ENCODE peak calls at places on chromosomes 2 and 18, in five cellular contexts. One of them, this sample, is unnamed.

GRCh38 chr2:100813527-100813926 is 6.4 kb upstream of the NPAS2 start:
- DNase-seq in CD4-positive, alpha-beta T cell: no peak
- DNase-seq in psoas muscle: no peak
- DNase-seq in IMR-90: peak; percentile 42
- DNase-seq in activated CD8-positive, alpha-beta T cell treated with anti-CD3 and anti-CD28 coated beads for 36 hours: no peak
- DNase-seq in this sample: no peak

GRCh38 chr18:61551586-61551985 is 218.4 kb downstream of the CDH20 start:
- DNase-seq in activated CD8-positive, alpha-beta T cell treated with anti-CD3 and anti-CD28 coated beads for 36 hours: peak; percentile 8
- DNase-seq in psoas muscle: no peak
- DNase-seq in CD4-positive, alpha-beta T cell: no peak
- DNase-seq in IMR-90: peak; percentile 88
- DNase-seq in this sample: peak; percentile 75

GRCh38 chr2:36988008-36988407 is 21.7 kb upstream of the STRN start:
- DNase-seq in IMR-90: no peak
- DNase-seq in CD4-positive, alpha-beta T cell: no peak
- DNase-seq in activated CD8-positive, alpha-beta T cell treated with anti-CD3 and anti-CD28 coated beads for 36 hours: no peak
- DNase-seq in psoas muscle: no peak
- DNase-seq in this sample: no peak

GRCh38 chr2:175457846-175458408 is 276.4 kb upstream of the ATP5MC3 start:
- DNase-seq in IMR-90: no peak
- DNase-seq in CD4-positive, alpha-beta T cell: no peak
- DNase-seq in psoas muscle: no peak
- DNase-seq in activated CD8-positive, alpha-beta T cell treated with anti-CD3 and anti-CD28 coated beads for 36 hours: no peak
- DNase-seq in this sample: no peak

GRCh38 chr2:239250216-239251071 is 150.4 kb downstream of the HDAC4 start:
- DNase-seq in IMR-90: no peak
- DNase-seq in activated CD8-positive, alpha-beta T cell treated with anti-CD3 and anti-CD28 coated beads for 36 hours: no peak
- DNase-seq in psoas muscle: peak; percentile 70
- DNase-seq in CD4-positive, alpha-beta T cell: no peak
- DNase-seq in this sample: no peak

GRCh38 chr2:42286268-42286946 is 74.6 kb downstream of the COX7A2L start:
- DNase-seq in psoas muscle: no peak
- DNase-seq in IMR-90: peak; percentile 62
- DNase-seq in activated CD8-positive, alpha-beta T cell treated with anti-CD3 and anti-CD28 coated beads for 36 hours: no peak
- DNase-seq in CD4-positive, alpha-beta T cell: no peak
- DNase-seq in this sample: no peak

GRCh38 chr2:229474125-229474524 is 203.0 kb upstream of the PID1 start:
- DNase-seq in IMR-90: no peak
- DNase-seq in CD4-positive, alpha-beta T cell: no peak
- DNase-seq in psoas muscle: no peak
- DNase-seq in activated CD8-positive, alpha-beta T cell treated with anti-CD3 and anti-CD28 coated beads for 36 hours: no peak
- DNase-seq in this sample: no peak

GRCh38 chr2:208033701-208034502 is 8.6 kb upstream of the PLEKHM3 start:
- DNase-seq in psoas muscle: no peak
- DNase-seq in CD4-positive, alpha-beta T cell: peak; percentile 15
- DNase-seq in IMR-90: peak; percentile 24
- DNase-seq in activated CD8-positive, alpha-beta T cell treated with anti-CD3 and anti-CD28 coated beads for 36 hours: peak; percentile 74
- DNase-seq in this sample: peak; percentile 58

GRCh38 chr2:152583512-152584188 is 133.6 kb downstream of the PRPF40A start:
- DNase-seq in activated CD8-positive, alpha-beta T cell treated with anti-CD3 and anti-CD28 coated beads for 36 hours: no peak
- DNase-seq in CD4-positive, alpha-beta T cell: no peak
- DNase-seq in IMR-90: no peak
- DNase-seq in psoas muscle: no peak
- DNase-seq in this sample: no peak

GRCh38 chr2:23350026-23350791 is 34.8 kb upstream of the KLHL29 start:
- DNase-seq in CD4-positive, alpha-beta T cell: no peak
- DNase-seq in IMR-90: no peak
- DNase-seq in psoas muscle: no peak
- DNase-seq in activated CD8-positive, alpha-beta T cell treated with anti-CD3 and anti-CD28 coated beads for 36 hours: no peak
- DNase-seq in this sample: no peak

GRCh38 chr2:125566422-125566821 is 1089.5 kb upstream of the GYPC start:
- DNase-seq in psoas muscle: no peak
- DNase-seq in IMR-90: no peak
- DNase-seq in CD4-positive, alpha-beta T cell: no peak
- DNase-seq in activated CD8-positive, alpha-beta T cell treated with anti-CD3 and anti-CD28 coated beads for 36 hours: no peak
- DNase-seq in this sample: no peak

GRCh38 chr2:135603543-135603942 is 72.3 kb downstream of the R3HDM1 start:
- DNase-seq in psoas muscle: no peak
- DNase-seq in activated CD8-positive, alpha-beta T cell treated with anti-CD3 and anti-CD28 coated beads for 36 hours: no peak
- DNase-seq in IMR-90: no peak
- DNase-seq in CD4-positive, alpha-beta T cell: no peak
- DNase-seq in this sample: no peak

GRCh38 chr2:135600915-135601314 is 69.6 kb downstream of the R3HDM1 start:
- DNase-seq in IMR-90: peak; percentile 28
- DNase-seq in psoas muscle: no peak
- DNase-seq in activated CD8-positive, alpha-beta T cell treated with anti-CD3 and anti-CD28 coated beads for 36 hours: no peak
- DNase-seq in CD4-positive, alpha-beta T cell: no peak
- DNase-seq in this sample: no peak
- TF ChIP-seq CTCF in IMR-90: peak; percentile 41
- TF ChIP-seq CTCF in psoas muscle: peak; percentile 26
- TF ChIP-seq CTCF in activated CD8-positive, alpha-beta T cell treated with anti-CD3 and anti-CD28 coated beads for 36 hours: no peak
- TF ChIP-seq CTCF in CD4-positive, alpha-beta T cell: peak; percentile 35
- TF ChIP-seq CTCF in this sample: no peak

GRCh38 chr18:76258209-76258608 is 236.8 kb downstream of the ZNF516 start:
- DNase-seq in CD4-positive, alpha-beta T cell: no peak
- DNase-seq in psoas muscle: no peak
- DNase-seq in IMR-90: peak; percentile 19
- DNase-seq in activated CD8-positive, alpha-beta T cell treated with anti-CD3 and anti-CD28 coated beads for 36 hours: no peak
- DNase-seq in this sample: no peak

GRCh38 chr18:76256897-76257500 is 238.0 kb downstream of the ZNF516 start:
- DNase-seq in psoas muscle: no peak
- DNase-seq in activated CD8-positive, alpha-beta T cell treated with anti-CD3 and anti-CD28 coated beads for 36 hours: peak; percentile 15
- DNase-seq in CD4-positive, alpha-beta T cell: no peak
- DNase-seq in IMR-90: peak; percentile 75
- DNase-seq in this sample: no peak

GRCh38 chr18:76255070-76255683 is 239.9 kb downstream of the ZNF516 start:
- DNase-seq in activated CD8-positive, alpha-beta T cell treated with anti-CD3 and anti-CD28 coated beads for 36 hours: no peak
- DNase-seq in CD4-positive, alpha-beta T cell: no peak
- DNase-seq in psoas muscle: no peak
- DNase-seq in IMR-90: no peak
- DNase-seq in this sample: no peak

GRCh38 chr18:76251691-76252090 is 243.4 kb downstream of the ZNF516 start:
- DNase-seq in activated CD8-positive, alpha-beta T cell treated with anti-CD3 and anti-CD28 coated beads for 36 hours: no peak
- DNase-seq in IMR-90: no peak
- DNase-seq in CD4-positive, alpha-beta T cell: no peak
- DNase-seq in psoas muscle: no peak
- DNase-seq in this sample: no peak

DNA sequence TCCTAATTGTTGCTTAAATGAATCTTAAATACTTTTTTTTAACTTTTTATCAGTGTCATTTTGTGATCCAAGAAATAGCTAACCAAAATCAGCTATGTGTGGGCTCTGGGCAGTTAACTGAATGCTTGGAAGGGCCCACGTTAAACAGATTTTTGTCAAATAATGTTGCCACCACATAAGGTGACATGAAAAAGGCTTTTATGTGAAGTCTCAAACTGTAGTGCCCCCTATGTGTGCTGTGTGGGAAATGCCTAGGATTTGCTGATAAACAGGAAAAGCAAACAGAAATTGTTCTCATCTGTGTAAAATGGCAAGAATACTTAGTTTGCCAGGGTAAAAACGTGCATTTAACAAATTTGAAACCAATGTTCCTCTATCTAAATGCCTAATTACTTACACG is 242.2 kb downstream of the ZNF516 start:
- DNase-seq in IMR-90: peak; percentile 6
- DNase-seq in activated CD8-positive, alpha-beta T cell treated with anti-CD3 and anti-CD28 coated beads for 36 hours: peak; percentile 32
- DNase-seq in CD4-positive, alpha-beta T cell: no peak
- DNase-seq in psoas muscle: no peak
- DNase-seq in this sample: no peak
- TF ChIP-seq CTCF in IMR-90: peak; percentile 43
- TF ChIP-seq CTCF in activated CD8-positive, alpha-beta T cell treated with anti-CD3 and anti-CD28 coated beads for 36 hours: peak; percentile 21
- TF ChIP-seq CTCF in CD4-positive, alpha-beta T cell: no peak
- TF ChIP-seq CTCF in psoas muscle: peak; percentile 19
- TF ChIP-seq CTCF in this sample: peak; percentile 22

GRCh38 chr2:70750320-70750719 is 17.7 kb downstream of the ADD2 start:
- DNase-seq in psoas muscle: no peak
- DNase-seq in IMR-90: no peak
- DNase-seq in activated CD8-positive, alpha-beta T cell treated with anti-CD3 and anti-CD28 coated beads for 36 hours: no peak
- DNase-seq in CD4-positive, alpha-beta T cell: no peak
- DNase-seq in this sample: no peak

GRCh38 chr2:70745276-70745675 is 22.7 kb downstream of the ADD2 start:
- DNase-seq in psoas muscle: no peak
- DNase-seq in activated CD8-positive, alpha-beta T cell treated with anti-CD3 and anti-CD28 coated beads for 36 hours: no peak
- DNase-seq in IMR-90: no peak
- DNase-seq in CD4-positive, alpha-beta T cell: no peak
- DNase-seq in this sample: no peak

GRCh38 chr2:70747284-70747683 is 20.7 kb downstream of the ADD2 start:
- DNase-seq in activated CD8-positive, alpha-beta T cell treated with anti-CD3 and anti-CD28 coated beads for 36 hours: no peak
- DNase-seq in CD4-positive, alpha-beta T cell: no peak
- DNase-seq in IMR-90: no peak
- DNase-seq in psoas muscle: no peak
- DNase-seq in this sample: no peak

GRCh38 chr2:70746076-70746475 is 21.9 kb downstream of the ADD2 start:
- DNase-seq in IMR-90: no peak
- DNase-seq in activated CD8-positive, alpha-beta T cell treated with anti-CD3 and anti-CD28 coated beads for 36 hours: no peak
- DNase-seq in psoas muscle: no peak
- DNase-seq in CD4-positive, alpha-beta T cell: no peak
- DNase-seq in this sample: no peak

DNA sequence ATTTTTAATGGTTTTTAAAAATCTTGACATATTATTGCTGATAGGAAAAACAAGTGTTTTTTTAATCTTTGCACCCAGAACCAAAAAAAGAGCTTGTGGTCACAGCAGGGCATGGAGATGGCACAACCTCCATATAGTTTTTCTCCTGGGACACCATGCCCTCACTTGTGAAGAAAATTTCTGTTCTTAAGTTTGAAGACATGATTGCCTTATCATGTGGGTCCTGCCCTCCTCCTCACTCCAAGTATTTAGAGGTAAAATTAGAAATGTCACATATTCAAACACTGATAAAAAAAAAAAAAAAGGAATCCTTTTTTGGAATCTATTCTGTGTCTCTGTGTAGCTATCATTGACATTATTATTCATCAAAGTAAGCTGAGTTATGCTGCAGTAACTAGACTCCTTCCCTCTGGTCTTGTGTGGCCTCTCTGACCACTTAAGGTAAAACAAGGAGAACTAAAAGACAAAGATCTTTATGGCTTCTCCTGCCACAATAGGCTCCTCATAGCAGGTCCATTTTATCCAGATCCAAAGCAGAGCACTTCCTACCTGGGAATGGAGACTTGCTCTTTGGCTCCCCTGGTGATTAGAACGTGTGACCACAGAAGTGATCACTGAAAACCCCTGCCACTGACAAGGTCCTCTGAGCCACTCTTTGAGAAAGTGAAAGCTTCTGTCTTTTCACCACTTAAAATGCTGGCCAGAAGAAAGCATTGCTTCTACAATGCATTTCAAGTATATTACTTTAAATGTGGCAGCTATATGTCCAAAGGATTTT is 19.8 kb downstream of the ADD2 start:
- DNase-seq in CD4-positive, alpha-beta T cell: no peak
- DNase-seq in activated CD8-positive, alpha-beta T cell treated with anti-CD3 and anti-CD28 coated beads for 36 hours: no peak
- DNase-seq in IMR-90: no peak
- DNase-seq in psoas muscle: no peak
- DNase-seq in this sample: no peak
- TF ChIP-seq CTCF in CD4-positive, alpha-beta T cell: no peak
- TF ChIP-seq CTCF in activated CD8-positive, alpha-beta T cell treated with anti-CD3 and anti-CD28 coated beads for 36 hours: no peak
- TF ChIP-seq CTCF in IMR-90: no peak
- TF ChIP-seq CTCF in psoas muscle: no peak
- TF ChIP-seq CTCF in this sample: no peak

DNA sequence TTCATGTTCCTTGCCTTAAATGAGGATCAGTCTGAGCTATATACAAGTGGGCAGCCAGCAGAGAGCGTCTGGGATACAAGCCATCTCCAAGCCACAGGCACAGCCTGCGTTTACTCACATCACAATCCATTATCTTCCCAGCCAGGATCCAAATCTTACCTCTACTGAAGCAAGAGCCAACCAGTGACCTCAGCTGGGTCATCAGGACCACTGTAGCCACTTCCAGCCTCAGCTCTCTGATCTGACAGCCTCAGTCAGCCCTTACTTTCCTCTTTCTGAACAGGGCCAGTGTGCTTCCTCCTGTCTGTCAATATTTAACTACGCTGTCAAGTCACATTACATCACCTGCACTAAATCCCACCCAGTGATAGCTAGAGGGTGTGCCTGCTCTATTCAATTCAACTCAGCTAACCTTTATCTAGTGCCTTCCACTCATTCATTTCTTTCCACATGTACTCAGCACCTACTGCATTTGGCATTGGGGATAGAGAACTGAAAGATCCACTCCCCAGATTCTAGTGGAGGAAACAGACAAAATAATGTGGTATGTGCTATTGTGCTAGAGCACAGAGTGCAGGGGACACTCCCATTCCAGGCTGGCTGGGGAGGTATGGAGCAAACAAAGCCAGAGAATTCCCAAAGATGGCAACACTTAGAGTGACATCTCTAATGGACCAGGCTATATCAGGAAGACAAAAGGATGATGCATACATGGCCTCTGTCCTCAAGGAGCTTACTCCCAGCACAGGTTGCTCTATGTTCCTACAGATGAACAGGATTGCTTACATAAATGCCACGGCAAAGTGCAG is 146.5 kb downstream of the NCKAP5 start:
- DNase-seq in IMR-90: peak; percentile 66
- DNase-seq in CD4-positive, alpha-beta T cell: no peak
- DNase-seq in activated CD8-positive, alpha-beta T cell treated with anti-CD3 and anti-CD28 coated beads for 36 hours: no peak
- DNase-seq in psoas muscle: no peak
- DNase-seq in this sample: no peak
- TF ChIP-seq CTCF in IMR-90: peak; percentile 22
- TF ChIP-seq CTCF in CD4-positive, alpha-beta T cell: no peak
- TF ChIP-seq CTCF in activated CD8-positive, alpha-beta T cell treated with anti-CD3 and anti-CD28 coated beads for 36 hours: no peak
- TF ChIP-seq CTCF in psoas muscle: no peak
- TF ChIP-seq CTCF in this sample: no peak

GRCh38 chr2:184527058-184527457 is 71.3 kb upstream of the ZNF804A start:
- DNase-seq in CD4-positive, alpha-beta T cell: no peak
- DNase-seq in psoas muscle: no peak
- DNase-seq in IMR-90: no peak
- DNase-seq in activated CD8-positive, alpha-beta T cell treated with anti-CD3 and anti-CD28 coated beads for 36 hours: no peak
- DNase-seq in this sample: no peak
- TF ChIP-seq CTCF in CD4-positive, alpha-beta T cell: no peak
- TF ChIP-seq CTCF in psoas muscle: no peak
- TF ChIP-seq CTCF in IMR-90: no peak
- TF ChIP-seq CTCF in activated CD8-positive, alpha-beta T cell treated with anti-CD3 and anti-CD28 coated beads for 36 hours: no peak
- TF ChIP-seq CTCF in this sample: peak; percentile 16

DNA sequence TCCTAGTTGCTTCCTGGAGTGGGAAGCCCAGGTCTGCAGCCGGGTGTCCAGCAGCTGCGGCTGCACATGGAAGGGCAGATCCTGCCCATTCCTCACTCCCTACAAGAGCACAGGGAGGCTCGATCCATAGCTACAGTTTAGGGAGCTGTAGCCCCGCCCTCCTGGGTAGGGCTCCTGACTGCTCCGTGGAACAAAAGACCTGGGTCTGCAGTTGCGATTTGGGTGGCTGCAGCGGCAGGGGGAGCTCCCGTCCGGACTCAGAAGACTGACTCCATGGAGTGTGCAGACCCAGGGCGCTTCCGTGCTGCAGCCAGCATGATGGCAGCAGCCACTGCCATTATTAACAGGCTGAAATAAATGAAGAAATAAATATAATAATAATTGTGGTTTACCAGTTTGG is 157.3 kb downstream of the CTNNA2 start:
- DNase-seq in IMR-90: no peak
- DNase-seq in activated CD8-positive, alpha-beta T cell treated with anti-CD3 and anti-CD28 coated beads for 36 hours: no peak
- DNase-seq in CD4-positive, alpha-beta T cell: no peak
- DNase-seq in psoas muscle: no peak
- DNase-seq in this sample: no peak
- TF ChIP-seq CTCF in IMR-90: no peak
- TF ChIP-seq CTCF in activated CD8-positive, alpha-beta T cell treated with anti-CD3 and anti-CD28 coated beads for 36 hours: no peak
- TF ChIP-seq CTCF in CD4-positive, alpha-beta T cell: no peak
- TF ChIP-seq CTCF in psoas muscle: no peak
- TF ChIP-seq CTCF in this sample: no peak

GRCh38 chr2:133568172-133568571 is at the start of gene NCKAP5:
- DNase-seq in activated CD8-positive, alpha-beta T cell treated with anti-CD3 and anti-CD28 coated beads for 36 hours: no peak
- DNase-seq in psoas muscle: peak; percentile 44
- DNase-seq in CD4-positive, alpha-beta T cell: no peak
- DNase-seq in IMR-90: peak; percentile 82
- DNase-seq in this sample: no peak
- TF ChIP-seq CTCF in activated CD8-positive, alpha-beta T cell treated with anti-CD3 and anti-CD28 coated beads for 36 hours: no peak
- TF ChIP-seq CTCF in psoas muscle: no peak
- TF ChIP-seq CTCF in CD4-positive, alpha-beta T cell: no peak
- TF ChIP-seq CTCF in IMR-90: peak; percentile 24
- TF ChIP-seq CTCF in this sample: no peak

GRCh38 chr2:80086831-80087230 is 217.7 kb downstream of the LRRTM1 start:
- DNase-seq in psoas muscle: no peak
- DNase-seq in CD4-positive, alpha-beta T cell: no peak
- DNase-seq in activated CD8-positive, alpha-beta T cell treated with anti-CD3 and anti-CD28 coated beads for 36 hours: no peak
- DNase-seq in IMR-90: peak; percentile 94
- DNase-seq in this sample: no peak
- TF ChIP-seq CTCF in psoas muscle: no peak
- TF ChIP-seq CTCF in CD4-positive, alpha-beta T cell: no peak
- TF ChIP-seq CTCF in activated CD8-positive, alpha-beta T cell treated with anti-CD3 and anti-CD28 coated beads for 36 hours: no peak
- TF ChIP-seq CTCF in IMR-90: peak; percentile 43
- TF ChIP-seq CTCF in this sample: no peak